ENCODE peak calls at places on chromosome 12, in ten cellular contexts. S, O, U, C, F, Z, T, P, D and E are unnamed samples.

GRCh38 chr12:21648378-21648777 is 9.3 kb downstream of the LDHB start:
- DNase-seq in P (no peak), S (no peak), U (no peak), C (no peak), F (no peak), T (no peak), D (no peak), O (no peak), Z (no peak), E (no peak)

GRCh38 chr12:43806737-43807072 is 588 bp upstream of the TWF1 start:
- DNase-seq in D (no peak), P (no peak), S (no peak), O (peak), T (no peak), Z (peak), U (no peak), F (peak), C (no peak), E (peak)

GRCh38 chr12:50641566-50641965 is 122.3 kb upstream of the ATF1 start:
- DNase-seq in U (no peak), Z (peak), O (no peak), T (no peak), F (no peak), S (no peak), C (no peak), P (no peak), D (no peak), E (no peak)

GRCh38 chr12:6465467-6466183 is 4.9 kb downstream of the VAMP1 start:
- DNase-seq in S (peak), O (peak), P (peak), U (peak), T (peak), C (peak), D (peak), F (peak), Z (peak), E (peak)

GRCh38 chr12:85923767-85924331 is 49.8 kb downstream of the NTS start:
- DNase-seq in S (no peak), T (no peak), P (no peak), O (peak), Z (peak), U (peak), C (no peak), F (peak), D (peak), E (peak)

GRCh38 chr12:64445490-64445889 is 6.4 kb upstream of the TBK1 start:
- DNase-seq in P (no peak), O (no peak), S (no peak), Z (no peak), C (no peak), D (no peak), T (no peak), U (no peak), F (no peak), E (no peak)

GRCh38 chr12:45503887-45504286 is 225.6 kb upstream of the ARID2 start:
- DNase-seq in O (no peak), P (no peak), Z (no peak), T (no peak), D (no peak), U (no peak), S (no peak), C (no peak), F (no peak), E (no peak)

GRCh38 chr12:112794721-112795486 is 3.4 kb downstream of the RPH3A start:
- DNase-seq in F (no peak), O (peak), S (no peak), Z (no peak), D (no peak), U (no peak), T (no peak), P (no peak), C (no peak), E (no peak)

GRCh38 chr12:79553863-79554574 is 136.7 kb downstream of the PAWR start:
- DNase-seq in O (no peak), D (no peak), U (no peak), F (no peak), P (no peak), S (no peak), T (no peak), C (no peak), Z (no peak), E (no peak)

GRCh38 chr12:48379784-48380183 is 29.1 kb upstream of the ZNF641 start:
- DNase-seq in S (no peak), O (no peak), D (no peak), F (peak), C (no peak), P (no peak), T (no peak), U (no peak), Z (no peak), E (peak)

GRCh38 chr12:103495783-103496456 is at the start of gene C12orf42:
- DNase-seq in S (no peak), D (peak), P (no peak), C (no peak), F (peak), O (peak), U (no peak), T (peak), Z (no peak), E (peak)

GRCh38 chr12:50390284-50390683 is 6.1 kb downstream of the FAM186A start:
- DNase-seq in U (peak), O (no peak), C (peak), D (peak), S (no peak), T (no peak), P (no peak), F (peak), Z (no peak), E (peak)

GRCh38 chr12:44626883-44627282 is 249.2 kb downstream of the NELL2 start:
- DNase-seq in C (no peak), T (no peak), Z (no peak), P (no peak), F (no peak), D (no peak), O (no peak), S (no peak), U (no peak), E (no peak)

GRCh38 chr12:108825205-108825950 is 32.0 kb downstream of the SSH1 start:
- DNase-seq in U (peak), T (no peak), D (peak), Z (peak), P (no peak), C (peak), F (peak), O (no peak), S (no peak), E (peak)

GRCh38 chr12:20212658-20213387 is 155.5 kb upstream of the PDE3A start:
- DNase-seq in S (peak), C (peak), D (peak), Z (peak), U (peak), P (peak), O (peak), T (peak), F (peak), E (peak)

GRCh38 chr12:101490286-101490920 is 15.3 kb downstream of the SPIC start:
- DNase-seq in O (no peak), P (no peak), D (peak), C (no peak), S (peak), F (peak), Z (peak), T (no peak), U (no peak), E (no peak)

GRCh38 chr12:11067514-11067913 is 5.4 kb upstream of the TAS2R46 start:
- DNase-seq in D (peak), S (no peak), T (peak), F (peak), Z (no peak), U (peak), C (peak), O (no peak), P (no peak), E (peak)

GRCh38 chr12:113244015-113244983 is 23.0 kb downstream of the TPCN1 start:
- DNase-seq in Z (no peak), T (peak), S (peak), O (peak), F (no peak), D (no peak), C (peak), P (peak), U (no peak), E (no peak)

GRCh38 chr12:114430306-114430705 is 24.4 kb upstream of the TBX5 start:
- DNase-seq in O (no peak), Z (no peak), P (no peak), F (peak), S (no peak), C (no peak), T (no peak), U (no peak), D (peak), E (peak)

GRCh38 chr12:67747869-67748760 is 99.6 kb downstream of the DYRK2 start:
- DNase-seq in Z (no peak), F (peak), P (no peak), S (peak), U (peak), T (no peak), D (peak), C (peak), O (no peak), E (peak)

GRCh38 chr12:62866451-62867082 is 68.4 kb downstream of the PPM1H start:
- DNase-seq in C (no peak), T (no peak), Z (no peak), P (no peak), D (peak), S (no peak), U (peak), F (peak), O (no peak), E (no peak)

GRCh38 chr12:45583011-45583657 is 146.4 kb upstream of the ARID2 start:
- DNase-seq in C (peak), S (no peak), T (no peak), D (peak), O (peak), U (peak), P (no peak), F (peak), Z (no peak), E (peak)

GRCh38 chr12:120439646-120440247 is 1.8 kb downstream of the COX6A1 start:
- DNase-seq in S (peak), Z (peak), O (peak), C (peak), D (peak), F (peak), U (peak), T (no peak), P (no peak), E (peak)

GRCh38 chr12:6551496-6552139 is 4.2 kb downstream of the IFFO1 start:
- DNase-seq in F (peak), P (peak), T (peak), U (peak), Z (no peak), S (no peak), C (no peak), D (peak), O (no peak), E (peak)

GRCh38 chr12:114152890-114153289 is 186.8 kb upstream of the RBM19 start:
- DNase-seq in T (no peak), Z (no peak), P (no peak), O (no peak), F (no peak), C (no peak), U (no peak), S (no peak), D (no peak), E (peak)

GRCh38 chr12:93537769-93538168 is 34.7 kb upstream of the SOCS2 start:
- DNase-seq in S (no peak), O (no peak), T (no peak), P (no peak), F (no peak), D (no peak), C (no peak), Z (no peak), U (no peak), E (no peak)

GRCh38 chr12:20490213-20490612 is 121.9 kb downstream of the PDE3A start:
- DNase-seq in P (no peak), S (no peak), C (no peak), F (peak), O (no peak), T (no peak), U (no peak), Z (no peak), D (no peak), E (peak)

GRCh38 chr12:82765971-82766705 is 79.4 kb downstream of the TMTC2 start:
- DNase-seq in U (no peak), O (no peak), D (no peak), C (no peak), P (no peak), F (peak), Z (peak), T (no peak), S (no peak), E (no peak)

GRCh38 chr12:117590999-117591398 is 229.6 kb upstream of the NOS1 start:
- DNase-seq in O (no peak), D (no peak), T (no peak), P (no peak), U (no peak), Z (no peak), F (no peak), C (no peak), S (no peak), E (no peak)

GRCh38 chr12:52020539-52021336 is 14.0 kb downstream of the TAMALIN start:
- DNase-seq in P (no peak), U (peak), F (peak), S (peak), O (peak), T (no peak), Z (peak), C (no peak), D (peak), E (peak)

GRCh38 chr12:1591543-1591942 is 2.8 kb downstream of the FBXL14 start:
- DNase-seq in F (peak), S (no peak), D (no peak), O (peak), U (peak), P (no peak), Z (no peak), T (no peak), C (no peak), E (no peak)

GRCh38 chr12:89949457-89950195 is 241.0 kb upstream of the ATP2B1 start:
- DNase-seq in T (no peak), Z (no peak), S (no peak), P (peak), F (peak), D (peak), C (no peak), O (no peak), U (peak), E (peak)

GRCh38 chr12:115638753-115639666 is 638.5 kb downstream of the MED13L start:
- DNase-seq in D (no peak), O (peak), C (no peak), P (no peak), Z (no peak), S (no peak), F (no peak), T (no peak), U (no peak), E (no peak)

GRCh38 chr12:131136539-131136872 is 182.8 kb downstream of the ADGRD1 start:
- DNase-seq in O (no peak), F (no peak), U (no peak), S (no peak), Z (no peak), D (no peak), C (no peak), T (no peak), P (no peak), E (no peak)

GRCh38 chr12:16939871-16940306 is 333.9 kb upstream of the LMO3 start:
- DNase-seq in U (peak), Z (peak), D (peak), P (no peak), C (peak), S (peak), F (peak), T (no peak), O (peak), E (peak)
- TF ChIP-seq CTCF in U (peak), Z (peak), D (peak), P (no peak), C (peak), S (peak), F (peak), T (peak), O (peak), E (peak)

GRCh38 chr12:123896786-123897185 is 75.8 kb downstream of the CCDC92 start:
- DNase-seq in T (peak), O (no peak), S (no peak), P (no peak), C (no peak), D (peak), U (no peak), Z (no peak), F (no peak), E (peak)
- H3K4me3 ChIP-seq in T (no peak), O (no peak), S (no peak), P (no peak), C (no peak), D (no peak), U (no peak), Z (no peak), F (no peak), E (peak)

DNA sequence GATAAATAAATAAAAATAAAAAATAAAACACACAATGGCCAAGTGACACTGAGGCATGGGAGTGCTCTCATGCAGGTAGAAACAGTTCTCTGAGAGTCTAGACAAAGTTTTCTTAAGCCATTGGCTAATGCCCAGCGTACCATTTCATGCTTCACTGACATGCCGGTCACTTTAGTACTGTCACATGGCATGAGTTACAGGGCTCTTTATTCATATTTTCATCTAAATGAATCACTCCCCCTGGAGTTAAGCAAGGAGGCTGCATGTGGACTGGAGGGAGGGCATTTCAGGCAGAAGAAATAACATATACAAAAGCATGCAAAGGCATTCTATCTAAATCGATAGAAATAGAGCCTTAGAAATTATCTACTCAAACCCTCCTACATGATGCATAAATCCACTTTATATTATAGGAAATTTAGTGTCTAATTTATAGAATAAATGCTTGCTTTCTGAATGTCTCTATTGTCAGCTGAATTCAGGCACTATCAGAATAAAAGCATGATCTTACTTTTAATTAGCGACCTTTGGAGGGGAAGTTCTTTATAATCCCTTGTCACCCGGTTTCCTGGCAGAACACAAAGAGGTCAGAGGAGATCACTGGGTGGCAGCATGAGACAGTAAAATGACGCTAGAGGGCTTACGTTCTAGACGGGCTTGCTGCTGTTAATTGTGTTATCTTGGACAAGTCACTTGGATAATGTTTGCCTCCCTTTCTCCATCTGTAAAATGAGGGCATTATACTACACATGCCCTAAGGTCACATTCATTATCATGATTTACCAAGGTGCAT is 17.5 kb downstream of the DYRK4 start:
- DNase-seq in C (peak), D (peak), O (peak), U (no peak), Z (peak), T (no peak), S (no peak), F (peak), P (no peak), E (peak)
- TF ChIP-seq CTCF in C (no peak), D (peak), O (peak), U (peak), Z (no peak), T (no peak), S (no peak), F (peak), P (no peak), E (peak)

GRCh38 chr12:96402061-96402460 is 1.8 kb upstream of the CDK17 start:
- DNase-seq in P (no peak), C (no peak), S (no peak), Z (no peak), F (no peak), D (no peak), T (no peak), O (no peak), U (no peak), E (no peak)

GRCh38 chr12:96400631-96401060 is 407 bp upstream of the CDK17 start:
- DNase-seq in O (no peak), Z (no peak), F (peak), C (no peak), P (no peak), S (no peak), U (peak), D (peak), T (no peak), E (peak)

GRCh38 chr12:96399081-96399918 is 939 bp downstream of the CDK17 start:
- DNase-seq in U (peak), F (peak), T (peak), P (peak), S (peak), O (peak), D (peak), C (peak), Z (peak), E (peak)

GRCh38 chr12:96399919-96400630 is at the start of gene CDK17:
- DNase-seq in C (peak), F (peak), S (peak), D (peak), Z (peak), O (peak), T (peak), U (peak), P (peak), E (peak)

DNA sequence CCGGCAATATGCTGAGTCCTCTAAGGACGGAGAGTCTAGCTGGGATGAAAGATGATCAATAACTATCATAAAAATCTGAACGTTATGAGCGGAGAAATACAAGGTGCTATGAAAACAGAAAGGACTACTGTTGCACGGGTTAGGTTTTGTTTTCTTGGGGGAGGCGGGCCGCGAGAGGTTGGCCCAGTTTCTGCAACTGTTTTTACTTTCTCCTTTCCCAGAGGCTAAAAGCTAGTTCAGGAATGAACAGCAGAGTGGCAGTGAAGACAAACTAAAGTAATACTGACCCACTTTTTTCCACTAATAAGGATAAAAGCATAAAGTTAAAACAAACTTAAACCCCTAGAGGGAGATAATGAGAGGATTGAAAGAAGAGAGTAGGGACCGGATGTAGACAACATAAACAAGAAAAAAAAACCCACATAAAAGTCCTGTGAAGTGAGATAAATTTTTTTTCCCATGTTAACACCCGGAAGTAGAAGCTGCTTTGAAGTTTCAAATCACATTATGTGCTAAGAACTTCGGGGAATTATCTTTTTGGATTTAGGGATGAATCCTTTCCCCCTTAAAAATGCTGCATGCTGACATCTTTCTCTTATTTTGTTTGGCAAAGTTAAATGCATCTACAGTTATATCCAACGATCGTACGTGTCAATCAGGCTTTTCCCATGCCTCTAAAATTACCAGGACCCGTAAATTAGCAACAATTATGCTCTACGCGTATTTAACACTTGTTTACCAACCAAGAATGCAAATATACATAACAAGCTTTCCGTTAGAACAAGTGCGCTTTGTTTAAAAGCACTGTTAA is 1.0 kb upstream of the CDK17 start:
- DNase-seq in S (no peak), D (peak), Z (peak), O (peak), C (peak), F (peak), T (no peak), U (peak), P (no peak), E (peak)
- H3K4me3 ChIP-seq in S (peak), D (peak), Z (peak), O (peak), C (no peak), F (peak), T (peak), U (peak), P (peak), E (peak)

GRCh38 chr12:76740501-76740900 is 23.4 kb upstream of the ZDHHC17 start:
- DNase-seq in S (no peak), P (no peak), U (no peak), D (no peak), O (no peak), T (no peak), Z (no peak), C (no peak), F (no peak), E (no peak)

GRCh38 chr12:76739896-76740295 is 24.0 kb upstream of the ZDHHC17 start:
- DNase-seq in C (no peak), S (no peak), F (no peak), T (no peak), P (no peak), D (no peak), Z (no peak), U (no peak), O (no peak), E (no peak)

GRCh38 chr12:76738824-76739579 is 24.9 kb upstream of the ZDHHC17 start:
- DNase-seq in Z (no peak), U (no peak), T (no peak), O (no peak), P (no peak), C (no peak), F (no peak), D (no peak), S (no peak), E (no peak)
- TF ChIP-seq CTCF in Z (no peak), U (no peak), T (no peak), O (no peak), P (no peak), C (no peak), F (no peak), D (no peak), S (no peak), E (no peak)